ENCODE peak calls at places on chromosomes 1 and 21, in six cellular contexts. Q, U, C, H, K and B are unnamed samples.
A peak's percentile ranks its signal among the peaks of the same experiment; 100 is the strongest.

GRCh38 chr1:160743266-160743665 is 4.2 kb downstream of the SLAMF7 start:
- DNase-seq in Q (no peak), U (no peak), C (no peak), H (no peak), K (no peak), B (no peak)

GRCh38 chr1:214124281-214124805 is 136.6 kb downstream of the PROX1 start:
- DNase-seq in Q (no peak), U (no peak), C (no peak), H (no peak), K (no peak), B (no peak)

GRCh38 chr1:96557336-96557735 is 164.2 kb upstream of the PTBP2 start:
- DNase-seq in Q (no peak), U (no peak), C (no peak), H (no peak), K (no peak), B (no peak)

GRCh38 chr1:3215198-3216045 is 146.4 kb downstream of the PRDM16 start:
- DNase-seq in Q (no peak), U (no peak), C (no peak), H (no peak), K (no peak), B (no peak)

GRCh38 chr1:99554727-99555126 is 91.2 kb upstream of the PALMD start:
- DNase-seq in Q (no peak), U (no peak), C (no peak), H (no peak), K (no peak), B (no peak)

GRCh38 chr21:44454747-44455523 is at the start of gene LRRC3:
- DNase-seq in Q (peak; percentile 95), U (peak; percentile 90), C (peak; percentile 97), H (peak; percentile 95), K (peak; percentile 3), B (peak; percentile 38)

GRCh38 chr1:203058674-203058931 is 27.2 kb downstream of the MYOG start:
- DNase-seq in Q (no peak), U (no peak), C (no peak), H (no peak), K (no peak), B (peak; percentile 82)

GRCh38 chr1:4935807-4936206 is 281.4 kb downstream of the AJAP1 start:
- DNase-seq in Q (no peak), U (no peak), C (no peak), H (no peak), K (no peak), B (no peak)

GRCh38 chr1:59506952-59507351 is 210.1 kb downstream of the FGGY start:
- DNase-seq in Q (no peak), U (no peak), C (peak; percentile 11), H (peak; percentile 76), K (no peak), B (peak; percentile 79)

GRCh38 chr1:195591917-195592672 is 1016.1 kb downstream of the KCNT2 start:
- DNase-seq in Q (no peak), U (no peak), C (no peak), H (no peak), K (peak; percentile 80), B (no peak)

DNA sequence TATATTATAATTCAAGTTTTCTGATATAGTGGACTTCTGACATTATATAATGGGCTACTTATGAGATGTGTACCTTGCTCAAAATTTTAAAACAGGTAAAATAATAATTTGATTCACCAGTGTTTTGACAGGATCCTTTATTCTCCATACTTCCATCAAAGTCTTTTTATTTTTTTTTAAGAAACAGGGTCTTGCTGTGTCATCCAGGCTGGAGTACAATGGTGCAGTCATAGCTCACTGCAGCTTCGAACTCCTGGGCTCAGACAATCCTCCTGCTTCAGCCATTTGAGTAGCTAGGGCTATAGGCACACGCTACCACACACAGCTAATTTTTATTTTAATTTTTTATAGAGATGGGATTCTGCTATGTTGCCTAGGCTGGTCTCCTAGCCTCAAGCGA is 129.4 kb downstream of the NRDC start:
- DNase-seq in Q (no peak), U (no peak), C (no peak), H (no peak), K (no peak), B (no peak)
- TF ChIP-seq POLR2AphosphoS5 in Q (no peak), U (no peak), C (no peak), H (no peak), K (no peak), B (no peak)

GRCh38 chr1:36095760-36096405 is 7.2 kb downstream of the ADPRS start:
- DNase-seq in Q (no peak), U (no peak), C (no peak), H (no peak), K (no peak), B (peak; percentile 84)
- TF ChIP-seq POLR2AphosphoS5 in Q (no peak), U (no peak), C (no peak), H (no peak), K (peak; percentile 39), B (peak; percentile 36)

GRCh38 chr1:28601696-28602095 is 9.6 kb downstream of the RAB42 start:
- DNase-seq in Q (no peak), U (no peak), C (no peak), H (no peak), K (no peak), B (no peak)
- TF ChIP-seq POLR2AphosphoS5 in Q (no peak), U (no peak), C (no peak), H (no peak), K (no peak), B (no peak)

DNA sequence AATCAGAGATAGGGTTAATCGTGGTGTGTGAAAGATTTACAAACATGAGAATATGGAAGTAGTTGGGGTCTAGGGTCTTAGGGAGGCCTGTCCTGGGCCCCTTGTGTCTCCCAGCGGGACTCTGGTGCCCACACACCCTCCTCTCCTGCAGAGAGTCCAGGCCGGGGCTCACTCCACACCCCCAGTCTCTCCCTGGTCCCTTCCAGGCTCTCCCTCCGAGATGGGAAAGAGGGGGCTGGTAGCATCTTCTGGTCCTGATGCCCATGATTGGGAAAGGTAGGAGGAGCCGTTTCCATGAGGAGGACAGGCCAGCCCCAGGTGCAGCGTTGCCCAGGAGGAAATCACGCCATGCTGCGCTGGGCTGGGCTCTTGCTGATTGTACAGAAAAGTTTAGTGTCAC is 26.6 kb downstream of the PCNT start:
- DNase-seq in Q (no peak), U (no peak), C (no peak), H (no peak), K (no peak), B (no peak)
- TF ChIP-seq POLR2AphosphoS5 in Q (no peak), U (no peak), C (no peak), H (no peak), K (no peak), B (no peak)

GRCh38 chr1:56966698-56966999 is 834 bp upstream of the C8B start:
- DNase-seq in Q (no peak), U (no peak), C (no peak), H (no peak), K (no peak), B (no peak)

GRCh38 chr1:56963667-56964066 is 2.1 kb downstream of the C8B start:
- DNase-seq in Q (no peak), U (no peak), C (no peak), H (no peak), K (no peak), B (no peak)

GRCh38 chr1:56965916-56966697 is at the start of gene C8B:
- DNase-seq in Q (no peak), U (no peak), C (no peak), H (no peak), K (no peak), B (no peak)

GRCh38 chr1:56964349-56964748 is 1.5 kb downstream of the C8B start:
- DNase-seq in Q (no peak), U (no peak), C (no peak), H (no peak), K (no peak), B (no peak)

DNA sequence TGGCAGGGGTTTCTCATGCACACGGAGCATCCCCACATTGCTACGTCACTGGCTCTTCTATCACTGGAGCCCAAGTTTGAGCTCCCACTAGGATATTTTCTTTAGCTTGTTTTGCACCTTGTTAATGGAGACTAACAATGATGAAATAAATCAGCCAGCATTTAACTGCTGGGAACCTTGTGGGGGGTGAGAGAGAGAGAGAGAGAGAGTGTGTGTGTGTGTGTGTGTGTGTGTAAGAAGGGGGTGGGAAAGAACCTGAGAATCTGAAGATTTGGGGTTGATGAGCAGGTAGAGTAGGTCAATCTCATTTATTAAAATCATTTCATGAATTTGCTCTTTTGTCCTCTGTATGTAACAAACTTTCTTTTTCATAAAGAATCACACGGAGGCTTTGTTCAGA is 624 bp downstream of the C8B start:
- DNase-seq in Q (no peak), U (no peak), C (no peak), H (no peak), K (no peak), B (no peak)
- TF ChIP-seq POLR2AphosphoS5 in Q (no peak), U (no peak), C (no peak), H (no peak), K (no peak), B (no peak)

DNA sequence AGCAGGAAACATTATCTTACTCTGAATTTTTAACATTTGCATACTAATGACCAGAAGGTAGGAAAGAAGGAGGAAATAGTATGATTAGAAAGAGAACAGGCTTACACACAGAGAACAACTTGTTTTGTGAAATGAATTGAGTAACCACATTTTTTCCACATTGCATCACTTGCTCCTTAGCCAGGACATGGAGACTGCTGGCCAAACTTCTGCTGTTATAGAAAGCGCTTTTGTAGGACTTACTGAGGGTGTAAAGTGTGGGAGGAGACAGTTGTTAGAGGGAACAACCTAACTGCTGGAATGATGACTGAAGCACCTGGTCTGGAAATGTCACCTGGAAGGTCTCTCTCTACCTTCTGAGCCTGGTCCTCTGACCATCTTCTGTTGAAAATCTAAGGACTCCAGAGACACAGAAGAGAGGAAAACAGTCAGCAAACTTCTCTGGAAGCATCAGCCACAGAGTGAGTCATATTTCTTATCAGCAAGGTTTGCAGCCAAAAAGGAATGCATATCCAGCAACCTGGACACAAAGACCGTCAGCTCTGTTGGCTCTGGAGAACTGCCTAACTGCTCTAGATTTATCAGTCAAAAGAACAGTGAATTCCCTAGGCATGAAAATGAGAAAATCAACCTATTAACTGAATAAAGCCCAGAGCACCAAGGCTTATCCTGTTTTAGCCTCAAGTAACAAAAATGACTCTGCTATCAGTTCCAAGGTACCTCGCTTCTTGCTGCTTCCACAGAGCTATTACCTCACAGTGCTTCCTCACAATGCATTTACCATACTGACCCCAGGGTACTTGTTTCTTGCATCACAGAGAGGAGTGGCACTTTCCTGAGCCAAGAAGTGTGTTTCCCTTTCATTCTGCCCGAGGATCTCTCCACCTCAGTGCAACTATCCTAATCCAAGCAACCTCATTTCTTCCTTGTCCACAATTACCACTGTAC is 88.1 kb upstream of the SLFNL1 start:
- DNase-seq in Q (peak; percentile 30), U (peak; percentile 20), C (no peak), H (peak; percentile 85), K (no peak), B (peak; percentile 79)
- TF ChIP-seq POLR2AphosphoS5 in Q (no peak), U (peak; percentile 87), C (no peak), H (peak; percentile 86), K (no peak), B (no peak)

DNA sequence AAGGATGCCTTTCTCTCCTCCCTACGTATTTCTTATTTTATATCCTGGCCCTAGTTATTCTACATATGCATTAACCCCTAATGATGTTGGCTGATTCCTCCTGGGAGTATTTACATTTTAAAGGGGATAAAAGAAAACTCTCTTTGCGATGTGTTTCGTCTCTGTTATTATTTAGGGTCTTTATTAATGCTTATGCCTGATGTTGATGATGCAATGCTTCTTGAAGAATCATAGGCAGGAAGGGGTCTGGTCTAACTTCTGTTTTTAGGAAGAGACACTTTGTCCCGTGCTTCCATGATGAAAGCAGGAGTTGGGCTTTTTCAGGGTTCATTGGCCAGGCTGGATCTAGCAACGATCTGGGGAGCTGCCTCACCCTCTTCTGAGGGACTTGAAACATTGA is 761 bp upstream of the NPHS2 start:
- DNase-seq in Q (no peak), U (no peak), C (no peak), H (no peak), K (no peak), B (no peak)
- TF ChIP-seq POLR2AphosphoS5 in Q (no peak), U (no peak), C (no peak), H (no peak), K (no peak), B (no peak)